ENCODE peak calls at places on chromosomes 16 and 17, in ten cellular contexts. O is DND-41; G is astrocyte; W is CD8-positive, alpha-beta T cell; Z is neural progenitor cell; L is HCT116; Y is heart right ventricle; B is Panc1; H is stomach; F is mammary epithelial cell. X is an unnamed sample. For H3K4me1, the result is how much of the 10 kb centered on the place peaks cover.

GRCh38 chr16:88988980-88989791 is 12.2 kb upstream of the CBFA2T3 start:
- DNase-seq in O (no peak), G (no peak), W (no peak), Z (no peak), L (no peak), Y (no peak), B (no peak), H (no peak), F (no peak), X (no peak)

GRCh38 chr17:6755281-6755680 is 565 bp upstream of the XAF1 start:
- DNase-seq in O (no peak), G (no peak), W (no peak), Z (peak), L (no peak), Y (peak), B (no peak), H (no peak), F (no peak), X (peak)

GRCh38 chr16:11675561-11676511 is 7.6 kb downstream of the SNN start:
- DNase-seq in O (no peak), G (peak), W (peak), Z (no peak), L (peak), Y (no peak), B (no peak), H (peak), F (peak), X (peak)

GRCh38 chr16:1752853-1753252 is 18.5 kb downstream of the NME3 start:
- DNase-seq in O (no peak), G (no peak), W (no peak), Z (no peak), L (no peak), Y (no peak), B (no peak), H (no peak), F (no peak), X (no peak)

GRCh38 chr16:30166202-30166902 is 17.1 kb upstream of the CORO1A start:
- DNase-seq in O (peak), G (no peak), W (no peak), Z (no peak), L (no peak), Y (no peak), B (no peak), H (no peak), F (no peak), X (peak)

GRCh38 chr16:11138769-11139623 is 117.0 kb downstream of the SOCS1 start:
- DNase-seq in O (no peak), G (no peak), W (no peak), Z (no peak), L (no peak), Y (no peak), B (no peak), H (no peak), F (no peak), X (no peak)

GRCh38 chr17:66290097-66290722 is 12.2 kb upstream of the PRKCA start:
- DNase-seq in O (no peak), G (no peak), W (no peak), Z (no peak), L (no peak), Y (no peak), B (no peak), H (no peak), F (no peak), X (no peak)

GRCh38 chr16:25030420-25031131 is 15.4 kb upstream of the ARHGAP17 start:
- DNase-seq in O (no peak), G (no peak), W (no peak), Z (no peak), L (no peak), Y (no peak), B (no peak), H (no peak), F (no peak), X (no peak)

GRCh38 chr17:11935734-11936406 is 61.4 kb downstream of the ZNF18 start:
- DNase-seq in O (peak), G (no peak), W (no peak), Z (peak), L (peak), Y (peak), B (peak), H (no peak), F (peak), X (peak)

GRCh38 chr16:50861451-50861850 is 119.6 kb downstream of the CYLD start:
- DNase-seq in O (no peak), G (no peak), W (no peak), Z (no peak), L (no peak), Y (no peak), B (no peak), H (no peak), F (no peak), X (no peak)

GRCh38 chr17:8080799-8081219 is 6.7 kb downstream of the ALOX12B start:
- DNase-seq in O (no peak), G (no peak), W (no peak), Z (no peak), L (no peak), Y (no peak), B (no peak), H (no peak), F (no peak), X (peak)

GRCh38 chr17:69506489-69506888 is 92.0 kb downstream of the MAP2K6 start:
- DNase-seq in O (no peak), G (no peak), W (no peak), Z (peak), L (no peak), Y (no peak), B (no peak), H (no peak), F (no peak), X (no peak)

GRCh38 chr16:57283214-57283955 is 1.1 kb downstream of the PLLP start:
- DNase-seq in O (no peak), G (no peak), W (no peak), Z (no peak), L (no peak), Y (no peak), B (no peak), H (peak), F (no peak), X (no peak)

GRCh38 chr17:15475620-15476354 is 8.4 kb upstream of the CDRT4 start:
- DNase-seq in O (no peak), G (peak), W (no peak), Z (no peak), L (no peak), Y (no peak), B (no peak), H (no peak), F (peak), X (no peak)

GRCh38 chr17:82029391-82029790 is 2.1 kb upstream of the RAC3 start:
- DNase-seq in O (no peak), G (no peak), W (no peak), Z (no peak), L (no peak), Y (no peak), B (no peak), H (no peak), F (no peak), X (no peak)

GRCh38 chr16:1745900-1746692 is 25.2 kb downstream of the NME3 start:
- DNase-seq in O (no peak), G (peak), W (no peak), Z (no peak), L (no peak), Y (no peak), B (no peak), H (no peak), F (no peak), X (no peak)

GRCh38 chr17:2042355-2042929 is 620 bp downstream of the OVCA2 start:
- DNase-seq in O (no peak), G (no peak), W (no peak), Z (peak), L (no peak), Y (no peak), B (no peak), H (no peak), F (no peak), X (no peak)

GRCh38 chr16:77223184-77223583 is 24.0 kb downstream of the SYCE1L start:
- DNase-seq in O (peak), G (no peak), W (no peak), Z (peak), L (no peak), Y (no peak), B (no peak), H (no peak), F (no peak), X (no peak)

GRCh38 chr17:52027620-52028019 is 130.9 kb downstream of the CA10 start:
- DNase-seq in O (no peak), G (peak), W (no peak), Z (no peak), L (no peak), Y (no peak), B (peak), H (no peak), F (peak), X (no peak)

GRCh38 chr16:73212431-73212830 is 164.5 kb upstream of the ZFHX3 start:
- DNase-seq in O (no peak), G (no peak), W (no peak), Z (no peak), L (no peak), Y (no peak), B (no peak), H (no peak), F (no peak), X (no peak)

GRCh38 chr17:8964801-8965393 is 610 bp downstream of the PIK3R5 start:
- DNase-seq in O (peak), G (no peak), W (peak), Z (peak), L (no peak), Y (no peak), B (no peak), H (no peak), F (no peak), X (peak)

GRCh38 chr17:4229627-4230026 is 34.2 kb downstream of the ANKFY1 start:
- DNase-seq in O (no peak), G (peak), W (no peak), Z (no peak), L (no peak), Y (peak), B (no peak), H (no peak), F (peak), X (peak)

GRCh38 chr17:82531431-82531881 is 11.9 kb downstream of the FOXK2 start:
- DNase-seq in O (no peak), G (peak), W (no peak), Z (no peak), L (no peak), Y (no peak), B (peak), H (no peak), F (peak), X (no peak)

GRCh38 chr17:45438931-45439610 is 6.4 kb upstream of the ARHGAP27 start:
- DNase-seq in O (no peak), G (no peak), W (no peak), Z (no peak), L (no peak), Y (no peak), B (no peak), H (no peak), F (no peak), X (peak)

GRCh38 chr17:74742153-74742515 is 5.1 kb downstream of the RAB37 start:
- DNase-seq in O (peak), G (no peak), W (peak), Z (no peak), L (no peak), Y (no peak), B (no peak), H (no peak), F (no peak), X (peak)

GRCh38 chr16:67526149-67526732 is 2.4 kb upstream of the RIPOR1 start:
- DNase-seq in O (no peak), G (peak), W (no peak), Z (no peak), L (no peak), Y (no peak), B (no peak), H (no peak), F (peak), X (no peak)

GRCh38 chr17:50033316-50033715 is 22.6 kb upstream of the ITGA3 start:
- DNase-seq in O (no peak), G (peak), W (no peak), Z (no peak), L (no peak), Y (no peak), B (no peak), H (peak), F (no peak), X (no peak)

GRCh38 chr16:88653101-88653500 is 2.2 kb upstream of the CYBA start:
- DNase-seq in O (no peak), G (no peak), W (no peak), Z (no peak), L (no peak), Y (no peak), B (no peak), H (no peak), F (no peak), X (peak)

GRCh38 chr16:85200471-85201278 is 88.4 kb upstream of the CIBAR2 start:
- DNase-seq in O (no peak), G (no peak), W (no peak), Z (no peak), L (peak), Y (no peak), B (no peak), H (no peak), F (peak), X (no peak)

GRCh38 chr17:65154770-65155589 is 17.8 kb downstream of the RGS9 start:
- DNase-seq in O (no peak), G (peak), W (no peak), Z (no peak), L (no peak), Y (no peak), B (no peak), H (no peak), F (peak), X (no peak)

GRCh38 chr16:57470683-57471082 is 8.2 kb downstream of the POLR2C start:
- DNase-seq in O (no peak), G (no peak), W (no peak), Z (no peak), L (no peak), Y (peak), B (no peak), H (peak), F (no peak), X (peak)

GRCh38 chr16:83301966-83302365 is 505.8 kb upstream of the HSBP1 start:
- DNase-seq in O (no peak), G (no peak), W (no peak), Z (no peak), L (no peak), Y (no peak), B (no peak), H (no peak), F (no peak), X (no peak)

DNA sequence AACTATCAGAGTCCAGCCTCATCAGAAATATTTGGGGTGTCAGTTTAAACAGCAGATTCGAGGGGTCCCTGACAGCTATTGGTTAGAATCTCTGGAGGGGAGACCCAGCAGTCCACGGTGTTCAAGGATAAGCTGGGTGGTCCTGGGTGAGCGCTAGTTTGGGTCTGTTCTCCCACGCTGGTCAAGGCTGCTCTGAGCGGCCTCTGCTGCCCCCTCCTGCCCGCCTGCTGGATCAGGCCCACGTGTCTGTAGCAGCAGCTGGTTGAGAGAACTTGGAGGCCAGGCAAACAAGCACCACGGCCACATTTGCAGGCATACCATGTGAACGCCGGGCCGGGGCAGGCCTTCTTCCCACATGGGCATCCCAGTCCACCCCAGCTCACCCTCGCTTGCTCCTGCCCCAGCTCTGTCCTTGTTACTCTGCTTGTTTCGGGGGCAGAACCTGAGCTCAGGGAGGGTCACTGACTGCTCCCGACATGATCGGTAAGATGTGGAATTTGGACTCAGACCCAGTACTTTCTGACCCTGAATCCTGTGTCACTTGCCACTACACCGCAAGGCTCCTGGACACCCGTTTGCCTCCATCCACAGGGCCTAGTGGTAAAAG is 7.4 kb downstream of the FOXF1 start:
- DNase-seq in O (peak), G (no peak), W (no peak), Z (peak), L (peak), Y (peak), B (no peak), H (peak), F (peak), X (peak)
- TF ChIP-seq CTCF in O (peak), G (peak), W (no peak), Z (peak), L (peak), Y (peak), B (peak), H (peak), F (peak), X (no peak)

GRCh38 chr17:42188749-42189650 is 3.7 kb upstream of the HCRT start:
- DNase-seq in O (no peak), G (no peak), W (no peak), Z (no peak), L (no peak), Y (no peak), B (no peak), H (no peak), F (no peak), X (no peak)

GRCh38 chr17:42192189-42193126 is 1.8 kb downstream of the GHDC start:
- DNase-seq in O (no peak), G (no peak), W (no peak), Z (no peak), L (no peak), Y (no peak), B (no peak), H (no peak), F (no peak), X (no peak)

GRCh38 chr17:42190491-42191180 is 3.7 kb downstream of the GHDC start:
- DNase-seq in O (no peak), G (no peak), W (no peak), Z (no peak), L (no peak), Y (no peak), B (no peak), H (no peak), F (no peak), X (no peak)

GRCh38 chr17:42189651-42189965 is 4.4 kb upstream of the HCRT start:
- DNase-seq in O (no peak), G (no peak), W (no peak), Z (no peak), L (no peak), Y (no peak), B (no peak), H (no peak), F (no peak), X (no peak)

DNA sequence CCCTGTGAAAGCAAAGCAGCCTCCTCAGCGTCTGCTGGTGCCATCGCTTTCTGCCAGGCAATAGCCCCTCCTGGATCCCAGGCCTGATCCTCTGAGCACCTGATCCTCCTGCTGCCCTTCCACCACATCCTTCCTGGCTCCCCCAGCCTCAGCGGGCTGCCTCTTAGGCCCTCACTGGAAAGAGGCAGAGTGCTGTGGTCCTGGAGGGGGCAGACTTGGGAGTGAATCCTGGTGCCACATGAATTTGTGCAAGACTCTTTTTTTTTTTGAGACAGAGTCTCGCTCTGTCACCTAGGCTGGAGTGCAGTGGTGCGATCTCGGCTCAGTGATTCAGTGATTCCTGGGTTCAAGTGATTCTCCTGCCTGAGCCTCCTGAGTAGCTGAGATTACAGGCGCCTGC is 3.1 kb downstream of the GHDC start:
- DNase-seq in O (no peak), G (no peak), W (no peak), Z (no peak), L (no peak), Y (no peak), B (no peak), H (no peak), F (no peak), X (no peak)
- H3K4me1 ChIP-seq in O (under half), G (under half), W (under half), Z (under half), L (under half), Y (under half), B (under half), H (under half), F (under half), X (under half)

DNA sequence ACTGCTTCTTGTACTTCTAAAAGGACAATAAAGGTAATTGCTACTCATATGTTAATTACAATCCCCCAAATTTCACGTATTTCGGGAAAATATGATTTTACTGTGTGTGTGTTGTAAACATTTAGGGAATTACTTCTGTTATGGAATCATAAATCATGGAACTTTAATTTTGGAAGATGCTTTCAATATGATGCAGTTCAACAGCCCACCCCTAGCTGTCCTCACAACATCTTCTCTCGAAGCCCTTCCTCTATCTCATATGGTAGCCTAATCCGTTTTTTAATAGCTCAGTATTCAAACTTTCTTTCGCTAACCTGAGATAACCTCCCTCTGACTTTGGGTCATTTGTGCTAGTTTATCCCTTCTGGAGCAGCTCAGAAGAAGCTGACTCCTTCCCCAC is 78.4 kb downstream of the ANKFN1 start:
- DNase-seq in O (no peak), G (no peak), W (no peak), Z (no peak), L (no peak), Y (no peak), B (no peak), H (no peak), F (no peak), X (no peak)
- TF ChIP-seq CTCF in O (peak), G (no peak), W (no peak), Z (peak), L (peak), Y (no peak), B (no peak), H (no peak), F (no peak), X (no peak)

DNA sequence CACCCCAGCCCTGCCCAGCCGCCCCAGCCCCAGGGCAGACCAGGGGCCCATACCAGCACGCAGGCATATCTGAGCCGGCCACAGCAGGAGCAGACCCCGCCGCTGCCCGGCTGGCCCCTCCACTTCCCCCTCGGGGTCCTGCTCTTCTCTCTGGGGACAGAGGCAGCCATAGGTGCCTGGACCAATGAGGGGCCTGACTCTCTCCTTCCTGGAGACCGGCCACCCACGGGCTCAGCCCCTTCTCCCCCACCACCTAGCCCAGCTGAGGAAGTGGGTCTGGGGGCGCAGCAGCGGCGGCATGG is 3.8 kb downstream of the TMC6 start:
- DNase-seq in O (no peak), G (no peak), W (no peak), Z (no peak), L (no peak), Y (no peak), B (no peak), H (no peak), F (no peak), X (no peak)
- H3K4me1 ChIP-seq in O (half or more), G (under half), W (half or more), Z (under half), L (under half), Y (under half), B (under half), H (half or more), F (under half), X (under half)

X was measured in mucosa of descending colon.